ENCODE peak calls at places on chromosomes 2 and 18, in five cellular contexts. One of them, this sample, is unnamed.

GRCh38 chr2:208359632-208359986 is 47.0 kb upstream of the PTH2R start:
- DNase-seq in heart right ventricle: peak; percentile 5
- DNase-seq in AG09309: no peak
- DNase-seq in AG04450: no peak
- DNase-seq in cardiac muscle cell: no peak
- DNase-seq in this sample: no peak

GRCh38 chr18:65365245-65365955 is 385.4 kb upstream of the CDH7 start:
- DNase-seq in heart right ventricle: no peak
- DNase-seq in AG09309: no peak
- DNase-seq in AG04450: no peak
- DNase-seq in cardiac muscle cell: no peak
- DNase-seq in this sample: no peak

GRCh38 chr18:62660741-62661140 is 54.6 kb upstream of the PHLPP1 start:
- DNase-seq in heart right ventricle: no peak
- DNase-seq in AG09309: no peak
- DNase-seq in AG04450: no peak
- DNase-seq in cardiac muscle cell: no peak
- DNase-seq in this sample: no peak

GRCh38 chr2:119430023-119430498 is 1.6 kb upstream of the TMEM37 start:
- DNase-seq in heart right ventricle: no peak
- DNase-seq in AG09309: no peak
- DNase-seq in AG04450: no peak
- DNase-seq in cardiac muscle cell: no peak
- DNase-seq in this sample: no peak

GRCh38 chr2:171529914-171530313 is 7.6 kb downstream of the CYBRD1 start:
- DNase-seq in heart right ventricle: no peak
- DNase-seq in AG09309: no peak
- DNase-seq in AG04450: no peak
- DNase-seq in cardiac muscle cell: no peak
- DNase-seq in this sample: no peak

GRCh38 chr2:24635181-24635580 is 144.1 kb downstream of the NCOA1 start:
- DNase-seq in heart right ventricle: no peak
- DNase-seq in AG09309: peak; percentile 52
- DNase-seq in AG04450: no peak
- DNase-seq in cardiac muscle cell: no peak
- DNase-seq in this sample: peak; percentile 58

GRCh38 chr2:141767051-141767450 is 363.8 kb downstream of the LRP1B start:
- DNase-seq in heart right ventricle: no peak
- DNase-seq in AG09309: no peak
- DNase-seq in AG04450: peak; percentile 30
- DNase-seq in cardiac muscle cell: no peak
- DNase-seq in this sample: no peak

GRCh38 chr2:239436076-239436475 is 35.3 kb upstream of the HDAC4 start:
- DNase-seq in heart right ventricle: no peak
- DNase-seq in AG09309: no peak
- DNase-seq in AG04450: no peak
- DNase-seq in cardiac muscle cell: no peak
- DNase-seq in this sample: no peak

GRCh38 chr2:131045286-131045924 is 47.9 kb downstream of the FAM168B start:
- DNase-seq in heart right ventricle: no peak
- DNase-seq in AG09309: no peak
- DNase-seq in AG04450: no peak
- DNase-seq in cardiac muscle cell: no peak
- DNase-seq in this sample: no peak

GRCh38 chr2:240687741-240688562 is 3.7 kb upstream of the AQP12A start:
- DNase-seq in heart right ventricle: no peak
- DNase-seq in AG09309: no peak
- DNase-seq in AG04450: no peak
- DNase-seq in cardiac muscle cell: no peak
- DNase-seq in this sample: no peak

GRCh38 chr2:170020777-170021176 is 157.2 kb upstream of the MYO3B start:
- DNase-seq in heart right ventricle: no peak
- DNase-seq in AG09309: no peak
- DNase-seq in AG04450: no peak
- DNase-seq in cardiac muscle cell: no peak
- DNase-seq in this sample: no peak

GRCh38 chr2:16170675-16171424 is 230.5 kb downstream of the MYCN start:
- DNase-seq in heart right ventricle: no peak
- DNase-seq in AG09309: no peak
- DNase-seq in AG04450: no peak
- DNase-seq in cardiac muscle cell: no peak
- DNase-seq in this sample: no peak

GRCh38 chr2:113965644-113966043 is 75.8 kb downstream of the ACTR3 start:
- DNase-seq in heart right ventricle: no peak
- DNase-seq in AG09309: no peak
- DNase-seq in AG04450: no peak
- DNase-seq in cardiac muscle cell: peak; percentile 54
- DNase-seq in this sample: peak; percentile 22

GRCh38 chr2:25286723-25287483 is 54.8 kb downstream of the DNMT3A start:
- DNase-seq in heart right ventricle: no peak
- DNase-seq in AG09309: no peak
- DNase-seq in AG04450: no peak
- DNase-seq in cardiac muscle cell: no peak
- DNase-seq in this sample: no peak

GRCh38 chr2:169221745-169222369 is 140.5 kb downstream of the LRP2 start:
- DNase-seq in heart right ventricle: no peak
- DNase-seq in AG09309: no peak
- DNase-seq in AG04450: no peak
- DNase-seq in cardiac muscle cell: peak; percentile 53
- DNase-seq in this sample: peak; percentile 2

GRCh38 chr2:218255441-218255840 is 5.4 kb upstream of the GPBAR1 start:
- DNase-seq in heart right ventricle: no peak
- DNase-seq in AG09309: peak; percentile 44
- DNase-seq in AG04450: peak; percentile 20
- DNase-seq in cardiac muscle cell: no peak
- DNase-seq in this sample: no peak

GRCh38 chr2:102142829-102143449 is 393 bp downstream of the IL1R1 start:
- DNase-seq in heart right ventricle: peak; percentile 27
- DNase-seq in AG09309: no peak
- DNase-seq in AG04450: no peak
- DNase-seq in cardiac muscle cell: no peak
- DNase-seq in this sample: peak; percentile 67

GRCh38 chr18:23635283-23636040 is 27.2 kb downstream of the ANKRD29 start:
- DNase-seq in heart right ventricle: no peak
- DNase-seq in AG09309: no peak
- DNase-seq in AG04450: no peak
- DNase-seq in cardiac muscle cell: no peak
- DNase-seq in this sample: no peak

GRCh38 chr2:53768233-53768542 is 584 bp downstream of the CHAC2 start:
- DNase-seq in heart right ventricle: no peak
- DNase-seq in AG09309: no peak
- DNase-seq in AG04450: no peak
- DNase-seq in cardiac muscle cell: peak; percentile 60
- DNase-seq in this sample: peak; percentile 40

GRCh38 chr18:37471619-37472018 is 94.0 kb downstream of the CELF4 start:
- DNase-seq in heart right ventricle: no peak
- DNase-seq in AG09309: no peak
- DNase-seq in AG04450: no peak
- DNase-seq in cardiac muscle cell: no peak
- DNase-seq in this sample: no peak

GRCh38 chr2:29114514-29114840 is 738 bp upstream of the CLIP4 start:
- DNase-seq in heart right ventricle: no peak
- DNase-seq in AG09309: no peak
- DNase-seq in AG04450: no peak
- DNase-seq in cardiac muscle cell: no peak
- DNase-seq in this sample: no peak

GRCh38 chr2:75464348-75464946 is 96.3 kb downstream of the EVA1A start:
- DNase-seq in heart right ventricle: no peak
- DNase-seq in AG09309: no peak
- DNase-seq in AG04450: no peak
- DNase-seq in cardiac muscle cell: peak; percentile 28
- DNase-seq in this sample: peak; percentile 69

GRCh38 chr2:152483276-152483996 is 148.5 kb downstream of the FMNL2 start:
- DNase-seq in heart right ventricle: no peak
- DNase-seq in AG09309: no peak
- DNase-seq in AG04450: no peak
- DNase-seq in cardiac muscle cell: no peak
- DNase-seq in this sample: no peak

GRCh38 chr2:37181726-37182684 is 6.5 kb downstream of the SULT6B1 start:
- DNase-seq in heart right ventricle: no peak
- DNase-seq in AG09309: no peak
- DNase-seq in AG04450: no peak
- DNase-seq in cardiac muscle cell: no peak
- DNase-seq in this sample: peak; percentile 10

GRCh38 chr2:237961637-237962036 is 5.2 kb upstream of the UBE2F start:
- DNase-seq in heart right ventricle: no peak
- DNase-seq in AG09309: no peak
- DNase-seq in AG04450: no peak
- DNase-seq in cardiac muscle cell: no peak
- DNase-seq in this sample: no peak

GRCh38 chr2:20062615-20063545 is 11.5 kb upstream of the LAPTM4A start:
- DNase-seq in heart right ventricle: peak; percentile 38
- DNase-seq in AG09309: peak; percentile 80
- DNase-seq in AG04450: peak; percentile 96
- DNase-seq in cardiac muscle cell: no peak
- DNase-seq in this sample: peak; percentile 94

GRCh38 chr2:233384811-233385488 is 30.7 kb downstream of the DGKD start:
- DNase-seq in heart right ventricle: no peak
- DNase-seq in AG09309: no peak
- DNase-seq in AG04450: no peak
- DNase-seq in cardiac muscle cell: no peak
- DNase-seq in this sample: no peak

GRCh38 chr2:88590998-88591613 is 36.2 kb downstream of the EIF2AK3 start:
- DNase-seq in heart right ventricle: peak; percentile 55
- DNase-seq in AG09309: peak; percentile 37
- DNase-seq in AG04450: peak; percentile 37
- DNase-seq in cardiac muscle cell: peak; percentile 74
- DNase-seq in this sample: peak; percentile 83

GRCh38 chr2:215863687-215864086 is 149.7 kb downstream of the MREG start:
- DNase-seq in heart right ventricle: no peak
- DNase-seq in AG09309: no peak
- DNase-seq in AG04450: no peak
- DNase-seq in cardiac muscle cell: no peak
- DNase-seq in this sample: no peak
- TF ChIP-seq CTCF in heart right ventricle: no peak
- TF ChIP-seq CTCF in AG09309: no peak
- TF ChIP-seq CTCF in AG04450: no peak
- TF ChIP-seq CTCF in cardiac muscle cell: no peak
- TF ChIP-seq CTCF in this sample: no peak

GRCh38 chr2:176117162-176117822 is 714 bp downstream of the HOXD10 start:
- DNase-seq in heart right ventricle: no peak
- DNase-seq in AG09309: no peak
- DNase-seq in AG04450: no peak
- DNase-seq in cardiac muscle cell: no peak
- DNase-seq in this sample: no peak
- H3K4me3 ChIP-seq in heart right ventricle: no peak overlapping the region
- H3K4me3 ChIP-seq in AG09309: no peak overlapping the region
- H3K4me3 ChIP-seq in AG04450: no peak overlapping the region
- H3K4me3 ChIP-seq in cardiac muscle cell: no peak overlapping the region
- H3K4me3 ChIP-seq in this sample: no peak overlapping the region

GRCh38 chr2:207115715-207116364 is 49.9 kb downstream of the KLF7 start:
- DNase-seq in heart right ventricle: peak; percentile 42
- DNase-seq in AG09309: no peak
- DNase-seq in AG04450: no peak
- DNase-seq in cardiac muscle cell: no peak
- DNase-seq in this sample: peak; percentile 46
- TF ChIP-seq CTCF in heart right ventricle: no peak
- TF ChIP-seq CTCF in AG09309: peak; percentile 12
- TF ChIP-seq CTCF in AG04450: peak; percentile 14
- TF ChIP-seq CTCF in cardiac muscle cell: peak; percentile 28
- TF ChIP-seq CTCF in this sample: peak; percentile 32

GRCh38 chr2:189574793-189575475 is 5.7 kb downstream of the SLC40A1 start:
- DNase-seq in heart right ventricle: no peak
- DNase-seq in AG09309: no peak
- DNase-seq in AG04450: no peak
- DNase-seq in cardiac muscle cell: no peak
- DNase-seq in this sample: no peak
- H3K4me3 ChIP-seq in heart right ventricle: peak overlapping the region; percentile 86
- H3K4me3 ChIP-seq in AG09309: no peak overlapping the region
- H3K4me3 ChIP-seq in AG04450: no peak overlapping the region
- H3K4me3 ChIP-seq in cardiac muscle cell: no peak overlapping the region
- H3K4me3 ChIP-seq in this sample: no peak overlapping the region

GRCh38 chr18:52902188-52902587 is 562.2 kb downstream of the DCC start:
- DNase-seq in heart right ventricle: no peak
- DNase-seq in AG09309: no peak
- DNase-seq in AG04450: no peak
- DNase-seq in cardiac muscle cell: no peak
- DNase-seq in this sample: no peak

GRCh38 chr18:52907522-52907921 is 567.5 kb downstream of the DCC start:
- DNase-seq in heart right ventricle: no peak
- DNase-seq in AG09309: no peak
- DNase-seq in AG04450: no peak
- DNase-seq in cardiac muscle cell: no peak
- DNase-seq in this sample: no peak

GRCh38 chr18:52907942-52908341 is 567.9 kb downstream of the DCC start:
- DNase-seq in heart right ventricle: no peak
- DNase-seq in AG09309: no peak
- DNase-seq in AG04450: no peak
- DNase-seq in cardiac muscle cell: peak; percentile 26
- DNase-seq in this sample: no peak

GRCh38 chr18:52903858-52904257 is 563.9 kb downstream of the DCC start:
- DNase-seq in heart right ventricle: peak; percentile 10
- DNase-seq in AG09309: no peak
- DNase-seq in AG04450: no peak
- DNase-seq in cardiac muscle cell: peak; percentile 77
- DNase-seq in this sample: no peak
- TF ChIP-seq CTCF in heart right ventricle: no peak
- TF ChIP-seq CTCF in AG09309: no peak
- TF ChIP-seq CTCF in AG04450: peak; percentile 37
- TF ChIP-seq CTCF in cardiac muscle cell: peak; percentile 34
- TF ChIP-seq CTCF in this sample: no peak

GRCh38 chr2:58334414-58334813 is 93.3 kb upstream of the FANCL start:
- DNase-seq in heart right ventricle: no peak
- DNase-seq in AG09309: no peak
- DNase-seq in AG04450: no peak
- DNase-seq in cardiac muscle cell: no peak
- DNase-seq in this sample: no peak
- H3K4me3 ChIP-seq in heart right ventricle: no peak overlapping the region
- H3K4me3 ChIP-seq in AG09309: no peak overlapping the region
- H3K4me3 ChIP-seq in AG04450: no peak overlapping the region
- H3K4me3 ChIP-seq in cardiac muscle cell: no peak overlapping the region
- H3K4me3 ChIP-seq in this sample: no peak overlapping the region